ENCODE peak calls at places on chromosome 17, in six cellular contexts. One of them, this sample, is unnamed.

GRCh38 chr17:40063034-40063765 is 435 bp downstream of the THRA start:
- DNase-seq in nucleus accumbens: peak
- DNase-seq in stimulated activated CD4-positive, alpha-beta T cell treated with anti-CD3 and anti-CD28 coated beads, Interleukin-15, amount 100 ng/mL, for 24 hours: peak
- DNase-seq in GM13976: peak
- DNase-seq in kidney tubule cell: no peak
- DNase-seq in stimulated activated CD8-positive, alpha-beta memory T cell treated with anti-CD3 and anti-CD28 coated beads, Interleukin-12 subunit alpha, Interleukin-12 subunit beta, amount 100 ng/mL, for 4 hours: no peak
- DNase-seq in this sample: no peak

GRCh38 chr17:79624658-79625478 is 14.0 kb upstream of the RBFOX3 start:
- DNase-seq in stimulated activated CD4-positive, alpha-beta T cell treated with anti-CD3 and anti-CD28 coated beads, Interleukin-15, amount 100 ng/mL, for 24 hours: no peak
- DNase-seq in nucleus accumbens: no peak
- DNase-seq in stimulated activated CD8-positive, alpha-beta memory T cell treated with anti-CD3 and anti-CD28 coated beads, Interleukin-12 subunit alpha, Interleukin-12 subunit beta, amount 100 ng/mL, for 4 hours: no peak
- DNase-seq in GM13976: no peak
- DNase-seq in kidney tubule cell: no peak
- DNase-seq in this sample: no peak

GRCh38 chr17:55433629-55434422 is 12.2 kb upstream of the MMD start:
- DNase-seq in nucleus accumbens: no peak
- DNase-seq in stimulated activated CD4-positive, alpha-beta T cell treated with anti-CD3 and anti-CD28 coated beads, Interleukin-15, amount 100 ng/mL, for 24 hours: no peak
- DNase-seq in GM13976: no peak
- DNase-seq in stimulated activated CD8-positive, alpha-beta memory T cell treated with anti-CD3 and anti-CD28 coated beads, Interleukin-12 subunit alpha, Interleukin-12 subunit beta, amount 100 ng/mL, for 4 hours: no peak
- DNase-seq in kidney tubule cell: peak
- DNase-seq in this sample: peak

GRCh38 chr17:10063730-10064221 is 134.6 kb downstream of the GAS7 start:
- DNase-seq in kidney tubule cell: no peak
- DNase-seq in GM13976: no peak
- DNase-seq in stimulated activated CD8-positive, alpha-beta memory T cell treated with anti-CD3 and anti-CD28 coated beads, Interleukin-12 subunit alpha, Interleukin-12 subunit beta, amount 100 ng/mL, for 4 hours: peak
- DNase-seq in nucleus accumbens: no peak
- DNase-seq in stimulated activated CD4-positive, alpha-beta T cell treated with anti-CD3 and anti-CD28 coated beads, Interleukin-15, amount 100 ng/mL, for 24 hours: no peak
- DNase-seq in this sample: peak

GRCh38 chr17:5877948-5878347 is 192.2 kb upstream of the WSCD1 start:
- DNase-seq in stimulated activated CD8-positive, alpha-beta memory T cell treated with anti-CD3 and anti-CD28 coated beads, Interleukin-12 subunit alpha, Interleukin-12 subunit beta, amount 100 ng/mL, for 4 hours: no peak
- DNase-seq in kidney tubule cell: no peak
- DNase-seq in nucleus accumbens: peak
- DNase-seq in GM13976: no peak
- DNase-seq in stimulated activated CD4-positive, alpha-beta T cell treated with anti-CD3 and anti-CD28 coated beads, Interleukin-15, amount 100 ng/mL, for 24 hours: no peak
- DNase-seq in this sample: no peak

GRCh38 chr17:46739982-46740381 is 78.5 kb downstream of the WNT3 start:
- DNase-seq in stimulated activated CD8-positive, alpha-beta memory T cell treated with anti-CD3 and anti-CD28 coated beads, Interleukin-12 subunit alpha, Interleukin-12 subunit beta, amount 100 ng/mL, for 4 hours: no peak
- DNase-seq in kidney tubule cell: no peak
- DNase-seq in stimulated activated CD4-positive, alpha-beta T cell treated with anti-CD3 and anti-CD28 coated beads, Interleukin-15, amount 100 ng/mL, for 24 hours: no peak
- DNase-seq in GM13976: no peak
- DNase-seq in nucleus accumbens: no peak
- DNase-seq in this sample: no peak

GRCh38 chr17:45368661-45369060 is 51.8 kb upstream of the MAP3K14 start:
- DNase-seq in stimulated activated CD4-positive, alpha-beta T cell treated with anti-CD3 and anti-CD28 coated beads, Interleukin-15, amount 100 ng/mL, for 24 hours: no peak
- DNase-seq in kidney tubule cell: no peak
- DNase-seq in GM13976: no peak
- DNase-seq in stimulated activated CD8-positive, alpha-beta memory T cell treated with anti-CD3 and anti-CD28 coated beads, Interleukin-12 subunit alpha, Interleukin-12 subunit beta, amount 100 ng/mL, for 4 hours: no peak
- DNase-seq in nucleus accumbens: no peak
- DNase-seq in this sample: no peak

GRCh38 chr17:75371339-75371738 is 34.1 kb downstream of the GRB2 start:
- DNase-seq in GM13976: no peak
- DNase-seq in stimulated activated CD8-positive, alpha-beta memory T cell treated with anti-CD3 and anti-CD28 coated beads, Interleukin-12 subunit alpha, Interleukin-12 subunit beta, amount 100 ng/mL, for 4 hours: no peak
- DNase-seq in stimulated activated CD4-positive, alpha-beta T cell treated with anti-CD3 and anti-CD28 coated beads, Interleukin-15, amount 100 ng/mL, for 24 hours: no peak
- DNase-seq in kidney tubule cell: no peak
- DNase-seq in nucleus accumbens: no peak
- DNase-seq in this sample: no peak

GRCh38 chr17:78412403-78412802 is 34.0 kb downstream of the PGS1 start:
- DNase-seq in kidney tubule cell: peak
- DNase-seq in stimulated activated CD8-positive, alpha-beta memory T cell treated with anti-CD3 and anti-CD28 coated beads, Interleukin-12 subunit alpha, Interleukin-12 subunit beta, amount 100 ng/mL, for 4 hours: no peak
- DNase-seq in GM13976: peak
- DNase-seq in stimulated activated CD4-positive, alpha-beta T cell treated with anti-CD3 and anti-CD28 coated beads, Interleukin-15, amount 100 ng/mL, for 24 hours: peak
- DNase-seq in nucleus accumbens: no peak
- DNase-seq in this sample: peak

GRCh38 chr17:1379930-1380313 is 20.1 kb downstream of the YWHAE start:
- DNase-seq in GM13976: peak
- DNase-seq in stimulated activated CD8-positive, alpha-beta memory T cell treated with anti-CD3 and anti-CD28 coated beads, Interleukin-12 subunit alpha, Interleukin-12 subunit beta, amount 100 ng/mL, for 4 hours: no peak
- DNase-seq in kidney tubule cell: no peak
- DNase-seq in stimulated activated CD4-positive, alpha-beta T cell treated with anti-CD3 and anti-CD28 coated beads, Interleukin-15, amount 100 ng/mL, for 24 hours: peak
- DNase-seq in nucleus accumbens: no peak
- DNase-seq in this sample: no peak

GRCh38 chr17:79795795-79796569 is 895 bp downstream of the CBX8 start:
- DNase-seq in kidney tubule cell: no peak
- DNase-seq in stimulated activated CD8-positive, alpha-beta memory T cell treated with anti-CD3 and anti-CD28 coated beads, Interleukin-12 subunit alpha, Interleukin-12 subunit beta, amount 100 ng/mL, for 4 hours: no peak
- DNase-seq in nucleus accumbens: no peak
- DNase-seq in GM13976: no peak
- DNase-seq in stimulated activated CD4-positive, alpha-beta T cell treated with anti-CD3 and anti-CD28 coated beads, Interleukin-15, amount 100 ng/mL, for 24 hours: no peak
- DNase-seq in this sample: no peak

GRCh38 chr17:6456914-6457687 is 12.8 kb downstream of the PIMREG start:
- DNase-seq in GM13976: no peak
- DNase-seq in nucleus accumbens: no peak
- DNase-seq in stimulated activated CD8-positive, alpha-beta memory T cell treated with anti-CD3 and anti-CD28 coated beads, Interleukin-12 subunit alpha, Interleukin-12 subunit beta, amount 100 ng/mL, for 4 hours: no peak
- DNase-seq in stimulated activated CD4-positive, alpha-beta T cell treated with anti-CD3 and anti-CD28 coated beads, Interleukin-15, amount 100 ng/mL, for 24 hours: no peak
- DNase-seq in kidney tubule cell: peak
- DNase-seq in this sample: peak

GRCh38 chr17:29584452-29585079 is 4.9 kb downstream of the GIT1 start:
- DNase-seq in stimulated activated CD4-positive, alpha-beta T cell treated with anti-CD3 and anti-CD28 coated beads, Interleukin-15, amount 100 ng/mL, for 24 hours: no peak
- DNase-seq in GM13976: no peak
- DNase-seq in nucleus accumbens: peak
- DNase-seq in stimulated activated CD8-positive, alpha-beta memory T cell treated with anti-CD3 and anti-CD28 coated beads, Interleukin-12 subunit alpha, Interleukin-12 subunit beta, amount 100 ng/mL, for 4 hours: no peak
- DNase-seq in kidney tubule cell: no peak
- DNase-seq in this sample: peak

GRCh38 chr17:48804936-48805411 is 12.1 kb downstream of the TTLL6 start:
- DNase-seq in stimulated activated CD8-positive, alpha-beta memory T cell treated with anti-CD3 and anti-CD28 coated beads, Interleukin-12 subunit alpha, Interleukin-12 subunit beta, amount 100 ng/mL, for 4 hours: peak
- DNase-seq in GM13976: peak
- DNase-seq in kidney tubule cell: peak
- DNase-seq in nucleus accumbens: peak
- DNase-seq in stimulated activated CD4-positive, alpha-beta T cell treated with anti-CD3 and anti-CD28 coated beads, Interleukin-15, amount 100 ng/mL, for 24 hours: peak
- DNase-seq in this sample: peak

GRCh38 chr17:62887437-62887836 is 78.6 kb upstream of the TANC2 start:
- DNase-seq in nucleus accumbens: no peak
- DNase-seq in GM13976: no peak
- DNase-seq in stimulated activated CD8-positive, alpha-beta memory T cell treated with anti-CD3 and anti-CD28 coated beads, Interleukin-12 subunit alpha, Interleukin-12 subunit beta, amount 100 ng/mL, for 4 hours: no peak
- DNase-seq in stimulated activated CD4-positive, alpha-beta T cell treated with anti-CD3 and anti-CD28 coated beads, Interleukin-15, amount 100 ng/mL, for 24 hours: no peak
- DNase-seq in kidney tubule cell: no peak
- DNase-seq in this sample: no peak

GRCh38 chr17:29078183-29079045 is 35.5 kb downstream of the PIPOX start:
- DNase-seq in stimulated activated CD4-positive, alpha-beta T cell treated with anti-CD3 and anti-CD28 coated beads, Interleukin-15, amount 100 ng/mL, for 24 hours: no peak
- DNase-seq in nucleus accumbens: peak
- DNase-seq in stimulated activated CD8-positive, alpha-beta memory T cell treated with anti-CD3 and anti-CD28 coated beads, Interleukin-12 subunit alpha, Interleukin-12 subunit beta, amount 100 ng/mL, for 4 hours: no peak
- DNase-seq in kidney tubule cell: peak
- DNase-seq in GM13976: no peak
- DNase-seq in this sample: peak

GRCh38 chr17:14886200-14886739 is 378.9 kb downstream of the PMP22 start:
- DNase-seq in kidney tubule cell: peak
- DNase-seq in GM13976: no peak
- DNase-seq in stimulated activated CD4-positive, alpha-beta T cell treated with anti-CD3 and anti-CD28 coated beads, Interleukin-15, amount 100 ng/mL, for 24 hours: no peak
- DNase-seq in nucleus accumbens: no peak
- DNase-seq in stimulated activated CD8-positive, alpha-beta memory T cell treated with anti-CD3 and anti-CD28 coated beads, Interleukin-12 subunit alpha, Interleukin-12 subunit beta, amount 100 ng/mL, for 4 hours: no peak
- DNase-seq in this sample: no peak

GRCh38 chr17:33302394-33302793 is 9.3 kb upstream of the ASIC2 start:
- DNase-seq in nucleus accumbens: no peak
- DNase-seq in GM13976: no peak
- DNase-seq in stimulated activated CD4-positive, alpha-beta T cell treated with anti-CD3 and anti-CD28 coated beads, Interleukin-15, amount 100 ng/mL, for 24 hours: no peak
- DNase-seq in stimulated activated CD8-positive, alpha-beta memory T cell treated with anti-CD3 and anti-CD28 coated beads, Interleukin-12 subunit alpha, Interleukin-12 subunit beta, amount 100 ng/mL, for 4 hours: no peak
- DNase-seq in kidney tubule cell: peak
- DNase-seq in this sample: no peak

GRCh38 chr17:39872700-39873099 is 4.7 kb downstream of the ZPBP2 start:
- DNase-seq in nucleus accumbens: no peak
- DNase-seq in stimulated activated CD8-positive, alpha-beta memory T cell treated with anti-CD3 and anti-CD28 coated beads, Interleukin-12 subunit alpha, Interleukin-12 subunit beta, amount 100 ng/mL, for 4 hours: no peak
- DNase-seq in kidney tubule cell: peak
- DNase-seq in stimulated activated CD4-positive, alpha-beta T cell treated with anti-CD3 and anti-CD28 coated beads, Interleukin-15, amount 100 ng/mL, for 24 hours: no peak
- DNase-seq in GM13976: no peak
- DNase-seq in this sample: no peak

GRCh38 chr17:2433696-2434095 is 32.8 kb upstream of the MNT start:
- DNase-seq in stimulated activated CD8-positive, alpha-beta memory T cell treated with anti-CD3 and anti-CD28 coated beads, Interleukin-12 subunit alpha, Interleukin-12 subunit beta, amount 100 ng/mL, for 4 hours: no peak
- DNase-seq in kidney tubule cell: no peak
- DNase-seq in nucleus accumbens: no peak
- DNase-seq in stimulated activated CD4-positive, alpha-beta T cell treated with anti-CD3 and anti-CD28 coated beads, Interleukin-15, amount 100 ng/mL, for 24 hours: no peak
- DNase-seq in GM13976: no peak
- DNase-seq in this sample: peak